ENCODE peak calls at places on chromosome X, in five cellular contexts. One of them, this sample, is unnamed.
A peak's percentile ranks its signal among the peaks of the same experiment; 100 is the strongest.

GRCh38 chrX:71976753-71977152 is 66.1 kb downstream of the NHSL2 start:
- DNase-seq in fibroblast of mammary gland: peak; percentile 22
- DNase-seq in astrocyte of the spinal cord: no peak
- DNase-seq in AG04450: no peak
- DNase-seq in neural progenitor cell: no peak
- DNase-seq in this sample: peak; percentile 19

GRCh38 chrX:109890910-109891502 is 111.9 kb upstream of the TMEM164 start:
- DNase-seq in AG04450: no peak
- DNase-seq in astrocyte of the spinal cord: peak; percentile 61
- DNase-seq in fibroblast of mammary gland: peak; percentile 59
- DNase-seq in neural progenitor cell: peak; percentile 78
- DNase-seq in this sample: peak; percentile 48

GRCh38 chrX:148310402-148311200 is 189.8 kb upstream of the AFF2 start:
- DNase-seq in AG04450: no peak
- DNase-seq in neural progenitor cell: no peak
- DNase-seq in fibroblast of mammary gland: no peak
- DNase-seq in astrocyte of the spinal cord: no peak
- DNase-seq in this sample: no peak

GRCh38 chrX:16687514-16687913 is 25.0 kb downstream of the CTPS2 start:
- DNase-seq in neural progenitor cell: no peak
- DNase-seq in astrocyte of the spinal cord: no peak
- DNase-seq in fibroblast of mammary gland: no peak
- DNase-seq in AG04450: no peak
- DNase-seq in this sample: peak; percentile 60

GRCh38 chrX:155966876-155967275 is 30.6 kb upstream of the IL9R start:
- DNase-seq in neural progenitor cell: peak; percentile 67
- DNase-seq in AG04450: no peak
- DNase-seq in fibroblast of mammary gland: peak; percentile 45
- DNase-seq in astrocyte of the spinal cord: no peak
- DNase-seq in this sample: no peak

GRCh38 chrX:103417933-103418332 is 41.6 kb downstream of the BEX3 start:
- DNase-seq in AG04450: no peak
- DNase-seq in fibroblast of mammary gland: peak; percentile 61
- DNase-seq in neural progenitor cell: no peak
- DNase-seq in astrocyte of the spinal cord: peak; percentile 46
- DNase-seq in this sample: no peak

GRCh38 chrX:77785400-77785745 is 643 bp downstream of the ATRX start:
- DNase-seq in fibroblast of mammary gland: peak; percentile 17
- DNase-seq in neural progenitor cell: peak; percentile 52
- DNase-seq in astrocyte of the spinal cord: peak; percentile 18
- DNase-seq in AG04450: no peak
- DNase-seq in this sample: peak; percentile 11

GRCh38 chrX:19723427-19723826 is 164.0 kb downstream of the SH3KBP1 start:
- DNase-seq in astrocyte of the spinal cord: no peak
- DNase-seq in fibroblast of mammary gland: peak; percentile 14
- DNase-seq in neural progenitor cell: no peak
- DNase-seq in AG04450: no peak
- DNase-seq in this sample: no peak

GRCh38 chrX:53412441-53412840 is 10.0 kb downstream of the SMC1A start:
- DNase-seq in neural progenitor cell: no peak
- DNase-seq in fibroblast of mammary gland: no peak
- DNase-seq in astrocyte of the spinal cord: no peak
- DNase-seq in AG04450: no peak
- DNase-seq in this sample: no peak

GRCh38 chrX:70452143-70452733 is 7.6 kb downstream of the DLG3 start:
- DNase-seq in AG04450: no peak
- DNase-seq in neural progenitor cell: peak; percentile 59
- DNase-seq in astrocyte of the spinal cord: no peak
- DNase-seq in fibroblast of mammary gland: peak; percentile 26
- DNase-seq in this sample: peak; percentile 26

GRCh38 chrX:129777218-129777768 is 2.5 kb upstream of the SASH3 start:
- DNase-seq in neural progenitor cell: no peak
- DNase-seq in astrocyte of the spinal cord: no peak
- DNase-seq in AG04450: no peak
- DNase-seq in fibroblast of mammary gland: no peak
- DNase-seq in this sample: no peak

GRCh38 chrX:2452317-2452784 is 48.4 kb downstream of the DHRSX start:
- DNase-seq in neural progenitor cell: no peak
- DNase-seq in astrocyte of the spinal cord: no peak
- DNase-seq in fibroblast of mammary gland: no peak
- DNase-seq in AG04450: no peak
- DNase-seq in this sample: no peak

GRCh38 chrX:94058728-94059382 is 384.8 kb downstream of the FAM133A start:
- DNase-seq in astrocyte of the spinal cord: no peak
- DNase-seq in fibroblast of mammary gland: peak; percentile 8
- DNase-seq in neural progenitor cell: peak; percentile 64
- DNase-seq in AG04450: no peak
- DNase-seq in this sample: no peak

GRCh38 chrX:155745792-155746191 is 133.0 kb upstream of the TMLHE start:
- DNase-seq in fibroblast of mammary gland: peak; percentile 30
- DNase-seq in neural progenitor cell: no peak
- DNase-seq in AG04450: no peak
- DNase-seq in astrocyte of the spinal cord: peak; percentile 10
- DNase-seq in this sample: peak; percentile 5

GRCh38 chrX:30875957-30876356 is 13.1 kb downstream of the TAB3 start:
- DNase-seq in neural progenitor cell: no peak
- DNase-seq in fibroblast of mammary gland: peak; percentile 87
- DNase-seq in AG04450: peak; percentile 46
- DNase-seq in astrocyte of the spinal cord: peak; percentile 54
- DNase-seq in this sample: peak; percentile 76

GRCh38 chrX:19544693-19545305 is 29.5 kb upstream of the MAP3K15 start:
- DNase-seq in astrocyte of the spinal cord: peak; percentile 65
- DNase-seq in neural progenitor cell: peak; percentile 55
- DNase-seq in fibroblast of mammary gland: peak; percentile 69
- DNase-seq in AG04450: no peak
- DNase-seq in this sample: peak; percentile 59

GRCh38 chrX:152072236-152072635 is 66.1 kb downstream of the MAGEA10 start:
- DNase-seq in AG04450: peak; percentile 1
- DNase-seq in neural progenitor cell: no peak
- DNase-seq in fibroblast of mammary gland: peak; percentile 84
- DNase-seq in astrocyte of the spinal cord: peak; percentile 87
- DNase-seq in this sample: peak; percentile 71

GRCh38 chrX:11770320-11770719 is 12.3 kb downstream of the MSL3 start:
- DNase-seq in fibroblast of mammary gland: peak; percentile 66
- DNase-seq in astrocyte of the spinal cord: peak; percentile 37
- DNase-seq in AG04450: no peak
- DNase-seq in neural progenitor cell: peak; percentile 54
- DNase-seq in this sample: peak; percentile 55

GRCh38 chrX:87702795-87703194 is 185.2 kb downstream of the KLHL4 start:
- DNase-seq in astrocyte of the spinal cord: peak; percentile 57
- DNase-seq in AG04450: no peak
- DNase-seq in fibroblast of mammary gland: peak; percentile 19
- DNase-seq in neural progenitor cell: no peak
- DNase-seq in this sample: no peak

GRCh38 chrX:12946838-12947544 is 27.9 kb upstream of the TMSB4X start:
- DNase-seq in AG04450: peak; percentile 58
- DNase-seq in neural progenitor cell: peak; percentile 91
- DNase-seq in fibroblast of mammary gland: peak; percentile 83
- DNase-seq in astrocyte of the spinal cord: peak; percentile 85
- DNase-seq in this sample: peak; percentile 78

GRCh38 chrX:8663325-8663724 is 68.6 kb downstream of the ANOS1 start:
- DNase-seq in astrocyte of the spinal cord: no peak
- DNase-seq in neural progenitor cell: no peak
- DNase-seq in fibroblast of mammary gland: no peak
- DNase-seq in AG04450: no peak
- DNase-seq in this sample: no peak

GRCh38 chrX:134186362-134187121 is 50.4 kb upstream of the CCDC160 start:
- DNase-seq in AG04450: no peak
- DNase-seq in astrocyte of the spinal cord: no peak
- DNase-seq in fibroblast of mammary gland: no peak
- DNase-seq in neural progenitor cell: peak; percentile 16
- DNase-seq in this sample: no peak

GRCh38 chrX:20479896-20480295 is 213.2 kb upstream of the RPS6KA3 start:
- DNase-seq in AG04450: no peak
- DNase-seq in astrocyte of the spinal cord: no peak
- DNase-seq in fibroblast of mammary gland: no peak
- DNase-seq in neural progenitor cell: no peak
- DNase-seq in this sample: no peak

GRCh38 chrX:107135076-107135964 is 16.7 kb upstream of the RBM41 start:
- DNase-seq in astrocyte of the spinal cord: peak; percentile 61
- DNase-seq in neural progenitor cell: no peak
- DNase-seq in fibroblast of mammary gland: peak; percentile 76
- DNase-seq in AG04450: peak; percentile 0
- DNase-seq in this sample: peak; percentile 33

GRCh38 chrX:7889680-7890079 is 37.5 kb downstream of the PNPLA4 start:
- DNase-seq in astrocyte of the spinal cord: peak; percentile 22
- DNase-seq in AG04450: no peak
- DNase-seq in neural progenitor cell: no peak
- DNase-seq in fibroblast of mammary gland: peak; percentile 34
- DNase-seq in this sample: peak; percentile 8

GRCh38 chrX:66015152-66015827 is 24.6 kb downstream of the VSIG4 start:
- DNase-seq in astrocyte of the spinal cord: no peak
- DNase-seq in neural progenitor cell: no peak
- DNase-seq in fibroblast of mammary gland: no peak
- DNase-seq in AG04450: no peak
- DNase-seq in this sample: no peak

GRCh38 chrX:153454901-153455550 is 9.2 kb upstream of the TREX2 start:
- DNase-seq in astrocyte of the spinal cord: no peak
- DNase-seq in AG04450: no peak
- DNase-seq in neural progenitor cell: no peak
- DNase-seq in fibroblast of mammary gland: no peak
- DNase-seq in this sample: no peak

DNA sequence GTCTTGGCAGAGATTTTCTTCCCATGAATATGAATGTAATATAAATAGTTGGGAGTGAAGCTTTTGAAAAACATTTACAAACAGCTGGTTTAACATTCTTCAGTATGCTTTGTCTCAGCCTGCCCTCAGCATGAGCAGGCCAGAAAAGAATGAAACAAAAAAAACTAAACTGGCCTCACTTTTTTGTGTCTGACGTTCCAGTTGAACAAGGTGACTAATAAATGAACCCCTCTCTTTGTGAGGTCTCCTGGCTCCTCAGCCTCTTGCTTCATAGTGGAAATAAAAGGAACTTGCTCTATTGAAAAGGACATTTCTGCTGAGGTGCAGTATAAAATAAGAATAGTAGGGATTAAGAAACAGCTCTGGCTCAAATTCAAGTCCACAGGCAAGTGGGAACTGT is 9.4 kb downstream of the CHST7 start:
- DNase-seq in astrocyte of the spinal cord: peak; percentile 89
- DNase-seq in fibroblast of mammary gland: peak; percentile 86
- DNase-seq in AG04450: peak; percentile 81
- DNase-seq in neural progenitor cell: no peak
- DNase-seq in this sample: peak; percentile 95
- H3K4me3 ChIP-seq in astrocyte of the spinal cord: no peak overlapping the region
- H3K4me3 ChIP-seq in fibroblast of mammary gland: no peak overlapping the region
- H3K4me3 ChIP-seq in AG04450: no peak overlapping the region
- H3K4me3 ChIP-seq in neural progenitor cell: no peak overlapping the region
- H3K4me3 ChIP-seq in this sample: no peak overlapping the region

DNA sequence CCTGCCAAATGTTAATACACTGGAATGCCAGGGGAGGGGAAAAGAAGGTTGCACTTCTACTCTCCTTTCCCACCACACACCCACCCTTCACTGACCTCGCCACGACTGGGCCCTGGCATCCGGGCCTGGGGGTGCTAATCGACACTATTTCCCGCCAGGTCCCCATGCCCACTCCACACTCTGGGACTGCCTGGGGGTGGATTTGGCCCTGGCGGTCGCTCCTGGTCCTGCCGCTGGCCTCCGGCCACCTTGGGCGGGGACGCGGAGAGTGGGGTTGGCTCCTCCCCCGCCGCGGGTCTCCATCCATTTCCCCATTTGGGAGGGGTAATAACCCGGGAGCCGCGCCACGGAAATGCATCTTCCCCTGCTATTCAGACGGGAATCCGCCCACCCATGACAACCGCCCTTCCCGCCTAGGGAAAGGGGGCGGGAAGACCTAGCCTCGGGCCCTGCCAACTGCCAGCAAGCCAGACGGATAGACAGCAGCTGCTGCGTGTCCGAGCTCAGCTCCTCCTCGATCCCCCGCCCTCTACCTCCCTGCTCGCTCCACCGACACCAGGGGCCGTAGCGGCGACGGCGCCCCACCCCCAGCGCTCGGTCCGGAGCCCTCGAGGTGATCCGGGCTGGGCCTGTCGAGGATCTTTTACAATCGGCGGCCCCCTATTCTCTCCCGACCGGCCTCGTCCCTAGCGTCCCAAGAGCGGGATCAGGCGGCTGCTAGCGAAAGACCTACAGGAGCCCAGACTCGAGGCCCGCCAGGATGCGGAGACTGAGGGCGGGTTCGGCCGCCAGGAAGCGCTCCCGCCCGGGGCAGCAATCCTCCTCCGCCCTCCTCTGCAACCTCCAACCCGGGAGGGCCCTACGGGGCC is 78.0 kb downstream of the RLIM start:
- DNase-seq in neural progenitor cell: peak; percentile 64
- DNase-seq in AG04450: peak; percentile 71
- DNase-seq in fibroblast of mammary gland: peak; percentile 85
- DNase-seq in astrocyte of the spinal cord: peak; percentile 89
- DNase-seq in this sample: peak; percentile 73
- TF ChIP-seq CTCF in neural progenitor cell: peak; percentile 34
- TF ChIP-seq CTCF in AG04450: peak; percentile 48
- TF ChIP-seq CTCF in fibroblast of mammary gland: peak; percentile 31
- TF ChIP-seq CTCF in astrocyte of the spinal cord: peak; percentile 41
- TF ChIP-seq CTCF in this sample: peak; percentile 39

DNA sequence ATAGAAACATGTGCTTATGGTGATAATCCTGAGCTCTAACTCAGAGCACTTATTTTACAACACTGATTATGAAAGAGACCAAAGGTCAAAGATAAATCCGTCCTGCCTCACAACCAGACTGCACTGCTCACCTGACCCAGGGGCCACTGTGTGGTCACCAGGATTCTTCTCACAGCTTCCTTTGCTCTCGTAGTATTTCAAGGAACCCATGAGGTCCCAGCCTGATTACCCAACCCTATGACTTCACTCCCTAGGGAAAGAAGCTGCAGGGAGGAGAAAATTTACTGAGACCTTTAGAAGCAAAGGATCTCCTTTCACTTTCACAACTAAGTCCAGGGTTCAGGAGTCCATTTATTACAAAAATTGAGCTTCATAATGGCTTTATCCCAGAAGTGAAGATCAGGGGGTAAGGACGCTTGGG is 9.6 kb downstream of the SLC25A5 start:
- DNase-seq in neural progenitor cell: no peak
- DNase-seq in fibroblast of mammary gland: peak; percentile 93
- DNase-seq in AG04450: no peak
- DNase-seq in astrocyte of the spinal cord: peak; percentile 63
- DNase-seq in this sample: peak; percentile 73
- H3K4me3 ChIP-seq in neural progenitor cell: no peak overlapping the region
- H3K4me3 ChIP-seq in fibroblast of mammary gland: no peak overlapping the region
- H3K4me3 ChIP-seq in AG04450: no peak overlapping the region
- H3K4me3 ChIP-seq in astrocyte of the spinal cord: no peak overlapping the region
- H3K4me3 ChIP-seq in this sample: no peak overlapping the region

GRCh38 chrX:3669841-3670240 is 43.6 kb downstream of the PRKX start:
- DNase-seq in neural progenitor cell: no peak
- DNase-seq in astrocyte of the spinal cord: no peak
- DNase-seq in fibroblast of mammary gland: no peak
- DNase-seq in AG04450: no peak
- DNase-seq in this sample: no peak
- TF ChIP-seq CTCF in neural progenitor cell: no peak
- TF ChIP-seq CTCF in astrocyte of the spinal cord: no peak
- TF ChIP-seq CTCF in fibroblast of mammary gland: no peak
- TF ChIP-seq CTCF in AG04450: no peak
- TF ChIP-seq CTCF in this sample: no peak

GRCh38 chrX:119760026-119760902 is 1.9 kb downstream of the SOWAHD start:
- DNase-seq in neural progenitor cell: no peak
- DNase-seq in AG04450: no peak
- DNase-seq in fibroblast of mammary gland: no peak
- DNase-seq in astrocyte of the spinal cord: no peak
- DNase-seq in this sample: no peak
- H3K4me3 ChIP-seq in neural progenitor cell: no peak overlapping the region
- H3K4me3 ChIP-seq in AG04450: no peak overlapping the region
- H3K4me3 ChIP-seq in fibroblast of mammary gland: no peak overlapping the region
- H3K4me3 ChIP-seq in astrocyte of the spinal cord: no peak overlapping the region
- H3K4me3 ChIP-seq in this sample: no peak overlapping the region